ENCODE peak calls at places on chromosomes 16 and 17, in six cellular contexts. One of them, this sample, is unnamed.

GRCh38 chr17:17513626-17514025 is 17.4 kb upstream of the RASD1 start:
- DNase-seq in H9: no peak
- DNase-seq in IMR-90: no peak
- DNase-seq in mesendoderm: no peak
- DNase-seq in neuronal stem cell: no peak
- DNase-seq in H1: no peak
- DNase-seq in this sample: no peak

GRCh38 chr16:80006175-80006895 is 405.8 kb upstream of the MAF start:
- DNase-seq in H9: no peak
- DNase-seq in IMR-90: peak
- DNase-seq in mesendoderm: no peak
- DNase-seq in neuronal stem cell: no peak
- DNase-seq in H1: no peak
- DNase-seq in this sample: peak

GRCh38 chr16:83794874-83795273 is 12.9 kb upstream of the HSBP1 start:
- DNase-seq in H9: no peak
- DNase-seq in IMR-90: no peak
- DNase-seq in mesendoderm: no peak
- DNase-seq in neuronal stem cell: no peak
- DNase-seq in H1: no peak
- DNase-seq in this sample: no peak

GRCh38 chr17:15051913-15052312 is 213.2 kb downstream of the PMP22 start:
- DNase-seq in H9: no peak
- DNase-seq in IMR-90: no peak
- DNase-seq in mesendoderm: no peak
- DNase-seq in neuronal stem cell: no peak
- DNase-seq in H1: no peak
- DNase-seq in this sample: no peak

GRCh38 chr17:34683390-34683789 is 104.0 kb downstream of the TMEM132E start:
- DNase-seq in H9: no peak
- DNase-seq in IMR-90: no peak
- DNase-seq in mesendoderm: no peak
- DNase-seq in neuronal stem cell: no peak
- DNase-seq in H1: no peak
- DNase-seq in this sample: no peak

GRCh38 chr16:23975293-23975692 is 139.5 kb downstream of the PRKCB start:
- DNase-seq in H9: no peak
- DNase-seq in IMR-90: no peak
- DNase-seq in mesendoderm: no peak
- DNase-seq in neuronal stem cell: no peak
- DNase-seq in H1: no peak
- DNase-seq in this sample: no peak

GRCh38 chr17:6021011-6021400 is 49.2 kb upstream of the WSCD1 start:
- DNase-seq in H9: no peak
- DNase-seq in IMR-90: no peak
- DNase-seq in mesendoderm: no peak
- DNase-seq in neuronal stem cell: no peak
- DNase-seq in H1: no peak
- DNase-seq in this sample: no peak

GRCh38 chr16:49023095-49023494 is 258.5 kb downstream of the CBLN1 start:
- DNase-seq in H9: no peak
- DNase-seq in IMR-90: peak
- DNase-seq in mesendoderm: no peak
- DNase-seq in neuronal stem cell: no peak
- DNase-seq in H1: no peak
- DNase-seq in this sample: no peak

GRCh38 chr17:933168-934083 is 46.1 kb downstream of the NXN start:
- DNase-seq in H9: peak
- DNase-seq in IMR-90: peak
- DNase-seq in mesendoderm: peak
- DNase-seq in neuronal stem cell: no peak
- DNase-seq in H1: no peak
- DNase-seq in this sample: peak

GRCh38 chr17:48596735-48597491 is 3.3 kb upstream of the HOXB5 start:
- DNase-seq in H9: peak
- DNase-seq in IMR-90: peak
- DNase-seq in mesendoderm: no peak
- DNase-seq in neuronal stem cell: no peak
- DNase-seq in H1: no peak
- DNase-seq in this sample: peak

GRCh38 chr17:67281053-67281452 is 36.1 kb upstream of the HELZ start:
- DNase-seq in H9: peak
- DNase-seq in IMR-90: no peak
- DNase-seq in mesendoderm: no peak
- DNase-seq in neuronal stem cell: no peak
- DNase-seq in H1: no peak
- DNase-seq in this sample: no peak

GRCh38 chr17:4658478-4659305 is 17.2 kb upstream of the ALOX15 start:
- DNase-seq in H9: no peak
- DNase-seq in IMR-90: peak
- DNase-seq in mesendoderm: no peak
- DNase-seq in neuronal stem cell: no peak
- DNase-seq in H1: no peak
- DNase-seq in this sample: peak
- H2BK15ac ChIP-seq in H9: no peak
- H2BK15ac ChIP-seq in IMR-90: no peak
- H2BK15ac ChIP-seq in mesendoderm: no peak
- H2BK15ac ChIP-seq in neuronal stem cell: no peak
- H2BK15ac ChIP-seq in H1: no peak
- H2BK15ac ChIP-seq in this sample: no peak

DNA sequence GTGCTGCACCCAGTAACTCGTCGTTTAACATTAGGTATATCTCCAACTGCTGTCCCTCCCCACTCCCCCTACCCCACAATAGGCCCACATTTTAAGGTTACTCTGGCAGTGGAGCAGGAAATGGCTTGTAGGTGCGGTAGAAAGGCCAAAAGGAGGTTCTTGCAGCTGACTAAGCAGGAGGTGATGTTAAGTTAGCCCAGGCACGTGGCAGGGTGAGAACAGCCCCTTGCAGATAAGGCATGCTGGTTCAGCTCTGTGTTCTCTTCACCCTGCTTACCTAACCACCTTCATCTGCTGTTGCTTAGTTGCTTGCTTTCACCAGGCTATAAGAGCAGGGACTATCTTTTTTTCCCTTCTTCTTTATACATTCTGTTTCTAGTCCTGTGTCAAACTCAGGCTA is 1082.8 kb upstream of the RBFOX1 start:
- DNase-seq in H9: no peak
- DNase-seq in IMR-90: no peak
- DNase-seq in mesendoderm: peak
- DNase-seq in neuronal stem cell: no peak
- DNase-seq in H1: no peak
- DNase-seq in this sample: no peak
- H2BK15ac ChIP-seq in H9: no peak
- H2BK15ac ChIP-seq in IMR-90: no peak
- H2BK15ac ChIP-seq in mesendoderm: no peak
- H2BK15ac ChIP-seq in neuronal stem cell: no peak
- H2BK15ac ChIP-seq in H1: no peak
- H2BK15ac ChIP-seq in this sample: no peak

GRCh38 chr16:58049697-58050185 is 24.2 kb downstream of the MMP15 start:
- DNase-seq in H9: no peak
- DNase-seq in IMR-90: no peak
- DNase-seq in mesendoderm: no peak
- DNase-seq in neuronal stem cell: no peak
- DNase-seq in H1: no peak
- DNase-seq in this sample: no peak

GRCh38 chr16:58048914-58049696 is 23.6 kb downstream of the MMP15 start:
- DNase-seq in H9: no peak
- DNase-seq in IMR-90: no peak
- DNase-seq in mesendoderm: no peak
- DNase-seq in neuronal stem cell: no peak
- DNase-seq in H1: no peak
- DNase-seq in this sample: no peak

GRCh38 chr16:58046936-58047335 is 21.4 kb downstream of the MMP15 start:
- DNase-seq in H9: no peak
- DNase-seq in IMR-90: no peak
- DNase-seq in mesendoderm: no peak
- DNase-seq in neuronal stem cell: no peak
- DNase-seq in H1: no peak
- DNase-seq in this sample: no peak

GRCh38 chr16:58047557-58048348 is 22.2 kb downstream of the MMP15 start:
- DNase-seq in H9: peak
- DNase-seq in IMR-90: no peak
- DNase-seq in mesendoderm: peak
- DNase-seq in neuronal stem cell: no peak
- DNase-seq in H1: no peak
- DNase-seq in this sample: no peak

GRCh38 chr16:58048494-58048893 is 22.9 kb downstream of the MMP15 start:
- DNase-seq in H9: no peak
- DNase-seq in IMR-90: no peak
- DNase-seq in mesendoderm: no peak
- DNase-seq in neuronal stem cell: no peak
- DNase-seq in H1: no peak
- DNase-seq in this sample: no peak
- H2BK15ac ChIP-seq in H9: no peak
- H2BK15ac ChIP-seq in IMR-90: no peak
- H2BK15ac ChIP-seq in mesendoderm: no peak
- H2BK15ac ChIP-seq in neuronal stem cell: no peak
- H2BK15ac ChIP-seq in H1: no peak
- H2BK15ac ChIP-seq in this sample: no peak

GRCh38 chr16:15553313-15554088 is 89.5 kb downstream of the MARF1 start:
- DNase-seq in H9: no peak
- DNase-seq in IMR-90: peak
- DNase-seq in mesendoderm: no peak
- DNase-seq in neuronal stem cell: no peak
- DNase-seq in H1: no peak
- DNase-seq in this sample: no peak
- H2BK15ac ChIP-seq in H9: no peak
- H2BK15ac ChIP-seq in IMR-90: no peak
- H2BK15ac ChIP-seq in mesendoderm: no peak
- H2BK15ac ChIP-seq in neuronal stem cell: no peak
- H2BK15ac ChIP-seq in H1: no peak
- H2BK15ac ChIP-seq in this sample: no peak

GRCh38 chr17:43547659-43548256 is 1.6 kb upstream of the ETV4 start:
- DNase-seq in H9: no peak
- DNase-seq in IMR-90: no peak
- DNase-seq in mesendoderm: no peak
- DNase-seq in neuronal stem cell: no peak
- DNase-seq in H1: no peak
- DNase-seq in this sample: no peak
- H2BK15ac ChIP-seq in H9: no peak
- H2BK15ac ChIP-seq in IMR-90: no peak
- H2BK15ac ChIP-seq in mesendoderm: no peak
- H2BK15ac ChIP-seq in neuronal stem cell: no peak
- H2BK15ac ChIP-seq in H1: no peak
- H2BK15ac ChIP-seq in this sample: no peak

GRCh38 chr16:2156849-2157224 is 1.3 kb downstream of the TRAF7 start:
- DNase-seq in H9: no peak
- DNase-seq in IMR-90: no peak
- DNase-seq in mesendoderm: no peak
- DNase-seq in neuronal stem cell: no peak
- DNase-seq in H1: no peak
- DNase-seq in this sample: no peak

GRCh38 chr16:2159052-2159838 is 3.7 kb downstream of the TRAF7 start:
- DNase-seq in H9: no peak
- DNase-seq in IMR-90: peak
- DNase-seq in mesendoderm: peak
- DNase-seq in neuronal stem cell: no peak
- DNase-seq in H1: no peak
- DNase-seq in this sample: no peak

GRCh38 chr16:2156025-2156848 is 655 bp downstream of the TRAF7 start:
- DNase-seq in H9: no peak
- DNase-seq in IMR-90: peak
- DNase-seq in mesendoderm: peak
- DNase-seq in neuronal stem cell: no peak
- DNase-seq in H1: no peak
- DNase-seq in this sample: peak

GRCh38 chr16:2158262-2158638 is 2.7 kb downstream of the TRAF7 start:
- DNase-seq in H9: no peak
- DNase-seq in IMR-90: no peak
- DNase-seq in mesendoderm: no peak
- DNase-seq in neuronal stem cell: no peak
- DNase-seq in H1: no peak
- DNase-seq in this sample: no peak

GRCh38 chr16:2157480-2158261 is 2.1 kb downstream of the TRAF7 start:
- DNase-seq in H9: no peak
- DNase-seq in IMR-90: no peak
- DNase-seq in mesendoderm: no peak
- DNase-seq in neuronal stem cell: no peak
- DNase-seq in H1: no peak
- DNase-seq in this sample: no peak
- H2BK15ac ChIP-seq in H9: no peak
- H2BK15ac ChIP-seq in IMR-90: no peak
- H2BK15ac ChIP-seq in mesendoderm: no peak
- H2BK15ac ChIP-seq in neuronal stem cell: no peak
- H2BK15ac ChIP-seq in H1: no peak
- H2BK15ac ChIP-seq in this sample: no peak